ENCODE peak calls at places on chromosomes 4 and X, in four cellular contexts. S, A, V and J are unnamed samples.

GRCh38 chrX:135086197-135086854 is 34.0 kb downstream of the ETDB start:
- DNase-seq in S (no peak), A (peak; percentile 59), V (peak; percentile 51), J (peak; percentile 83)

GRCh38 chr4:127446309-127446708 is 186.4 kb upstream of the INTU start:
- DNase-seq in S (no peak), A (no peak), V (no peak), J (no peak)

GRCh38 chr4:102610476-102610875 is 109.3 kb downstream of the NFKB1 start:
- DNase-seq in S (no peak), A (no peak), V (no peak), J (no peak)

GRCh38 chrX:44228621-44229020 is 114.9 kb downstream of the EFHC2 start:
- DNase-seq in S (no peak), A (no peak), V (no peak), J (no peak)

GRCh38 chrX:24387724-24388123 is 27.3 kb downstream of the SUPT20HL1 start:
- DNase-seq in S (no peak), A (no peak), V (no peak), J (no peak)

GRCh38 chr4:153427363-153428071 is 38.6 kb upstream of the TMEM131L start:
- DNase-seq in S (no peak), A (no peak), V (peak; percentile 77), J (no peak)

GRCh38 chr4:150010525-150011126 is 67.6 kb upstream of the DCLK2 start:
- DNase-seq in S (no peak), A (peak; percentile 69), V (peak; percentile 71), J (peak; percentile 58)

GRCh38 chr4:55554453-55555030 is 7.8 kb upstream of the CLOCK start:
- DNase-seq in S (no peak), A (peak; percentile 55), V (peak; percentile 46), J (peak; percentile 32)

GRCh38 chrX:34379891-34380290 is 247.8 kb upstream of the FAM47A start:
- DNase-seq in S (no peak), A (no peak), V (no peak), J (no peak)

GRCh38 chr4:125956281-125956680 is 641.5 kb downstream of the FAT4 start:
- DNase-seq in S (no peak), A (no peak), V (no peak), J (no peak)

GRCh38 chr4:77697860-77698599 is 92.4 kb downstream of the CXCL13 start:
- DNase-seq in S (no peak), A (peak; percentile 89), V (peak; percentile 68), J (no peak)

GRCh38 chrX:40244980-40245379 is 147.2 kb upstream of the BCOR start:
- DNase-seq in S (no peak), A (peak; percentile 77), V (peak; percentile 44), J (no peak)

GRCh38 chrX:24574743-24575142 is 72.4 kb downstream of the PCYT1B start:
- DNase-seq in S (no peak), A (no peak), V (no peak), J (peak; percentile 47)

GRCh38 chr4:61445374-61446063 is 245.4 kb downstream of the ADGRL3 start:
- DNase-seq in S (no peak), A (no peak), V (no peak), J (no peak)

GRCh38 chr4:149029056-149029651 is 586.9 kb upstream of the NR3C2 start:
- DNase-seq in S (no peak), A (peak; percentile 70), V (peak; percentile 2), J (no peak)

GRCh38 chrX:46325312-46325877 is 219.8 kb downstream of the ZNF674 start:
- DNase-seq in S (no peak), A (peak; percentile 69), V (peak; percentile 92), J (no peak)

GRCh38 chr4:27318740-27319139 is 458.1 kb downstream of the STIM2 start:
- DNase-seq in S (no peak), A (no peak), V (no peak), J (no peak)

GRCh38 chr4:158374318-158374717 is 147.4 kb upstream of the RXFP1 start:
- DNase-seq in S (no peak), A (no peak), V (no peak), J (no peak)

GRCh38 chr4:123748806-123749205 is 352.2 kb downstream of the SPRY1 start:
- DNase-seq in S (no peak), A (no peak), V (no peak), J (no peak)

GRCh38 chrX:115226929-115227328 is 7.0 kb downstream of the LRCH2 start:
- DNase-seq in S (no peak), A (peak; percentile 17), V (peak; percentile 9), J (peak; percentile 62)

GRCh38 chr4:121072080-121072835 is at the start of gene NDNF:
- DNase-seq in S (peak; percentile 21), A (peak; percentile 12), V (peak; percentile 50), J (peak; percentile 78)

GRCh38 chrX:38045697-38046096 is 39.3 kb downstream of the SYTL5 start:
- DNase-seq in S (no peak), A (no peak), V (peak; percentile 39), J (no peak)

GRCh38 chrX:149829751-149830191 is 48.0 kb downstream of the MAGEA9 start:
- DNase-seq in S (no peak), A (no peak), V (peak; percentile 77), J (no peak)

GRCh38 chr4:27315625-27316024 is 455.0 kb downstream of the STIM2 start:
- DNase-seq in S (no peak), A (no peak), V (no peak), J (no peak)

GRCh38 chr4:74267998-74268606 is 40.2 kb upstream of the EPGN start:
- DNase-seq in S (no peak), A (peak; percentile 14), V (peak; percentile 86), J (peak; percentile 42)

GRCh38 chr4:7957113-7957656 is 17.5 kb upstream of the AFAP1 start:
- DNase-seq in S (no peak), A (peak; percentile 83), V (no peak), J (no peak)

GRCh38 chr4:114028071-114028470 is 48.6 kb upstream of the ARSJ start:
- DNase-seq in S (no peak), A (peak; percentile 92), V (no peak), J (no peak)

GRCh38 chrX:75273483-75273882 is 402 bp upstream of the UPRT start:
- DNase-seq in S (no peak), A (no peak), V (no peak), J (no peak)

GRCh38 chr4:145179201-145179860 is 1.1 kb downstream of the OTUD4 start:
- DNase-seq in S (peak; percentile 55), A (peak; percentile 69), V (peak; percentile 62), J (peak; percentile 88)

GRCh38 chr4:34182346-34182745 is 2062.0 kb downstream of the ARAP2 start:
- DNase-seq in S (no peak), A (no peak), V (peak; percentile 48), J (no peak)

GRCh38 chrX:120463241-120463640 is 5.9 kb downstream of the LAMP2 start:
- DNase-seq in S (no peak), A (peak; percentile 56), V (peak; percentile 37), J (no peak)

GRCh38 chr4:177118596-177118995 is 191.1 kb upstream of the NEIL3 start:
- DNase-seq in S (no peak), A (no peak), V (peak; percentile 99), J (no peak)

DNA sequence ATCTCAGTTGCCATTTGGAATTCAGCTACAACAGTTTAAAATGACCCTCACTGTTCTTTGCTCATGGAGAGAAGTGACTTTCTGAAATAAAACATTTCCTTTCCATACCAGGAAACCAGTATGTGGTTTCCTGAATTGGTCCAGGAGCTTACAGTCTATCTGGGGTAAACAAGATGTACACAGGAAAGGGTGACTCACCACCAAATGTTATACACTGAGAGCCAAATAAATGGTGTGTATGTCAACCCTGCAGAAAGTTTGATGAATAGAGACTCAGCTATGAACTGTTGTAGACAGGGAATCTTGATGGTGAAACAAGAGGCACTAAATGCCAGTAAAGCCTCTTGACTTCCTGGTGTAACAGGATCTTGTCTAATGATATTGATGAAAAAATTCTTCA is 100.4 kb downstream of the HS6ST2 start:
- DNase-seq in S (no peak), A (peak; percentile 78), V (peak; percentile 6), J (peak; percentile 24)
- H3K27me3 ChIP-seq in S (no peaks in the 10 kb centered on the region), A (no peaks in the 10 kb centered on the region), V (no peaks in the 10 kb centered on the region), J (no peaks in the 10 kb centered on the region)

DNA sequence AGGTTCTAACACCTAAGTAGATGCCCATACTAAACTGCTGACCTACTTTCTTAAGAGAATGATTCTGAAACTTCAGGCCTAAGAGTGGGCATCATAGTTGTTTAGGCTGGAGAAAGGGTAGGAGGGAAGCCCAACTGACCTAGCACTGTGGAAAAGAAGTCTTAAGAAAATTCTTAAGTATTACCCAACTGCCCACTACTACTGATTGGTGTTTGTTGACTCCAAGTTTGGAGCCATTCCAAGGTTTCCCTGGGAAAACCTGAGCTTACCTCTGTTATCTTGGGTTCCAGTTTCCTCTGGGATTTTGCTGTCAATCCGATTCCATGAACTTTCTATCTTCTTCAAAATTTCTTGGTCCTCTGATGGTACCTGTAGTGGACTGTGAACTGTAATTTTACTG is 23.9 kb downstream of the ANKRD17 start:
- DNase-seq in S (no peak), A (no peak), V (no peak), J (no peak)
- H3K36me3 ChIP-seq in S (no peaks in the 10 kb centered on the region), A (peaks cover 6% of the 10 kb centered on the region), V (no peaks in the 10 kb centered on the region), J (no peaks in the 10 kb centered on the region)

DNA sequence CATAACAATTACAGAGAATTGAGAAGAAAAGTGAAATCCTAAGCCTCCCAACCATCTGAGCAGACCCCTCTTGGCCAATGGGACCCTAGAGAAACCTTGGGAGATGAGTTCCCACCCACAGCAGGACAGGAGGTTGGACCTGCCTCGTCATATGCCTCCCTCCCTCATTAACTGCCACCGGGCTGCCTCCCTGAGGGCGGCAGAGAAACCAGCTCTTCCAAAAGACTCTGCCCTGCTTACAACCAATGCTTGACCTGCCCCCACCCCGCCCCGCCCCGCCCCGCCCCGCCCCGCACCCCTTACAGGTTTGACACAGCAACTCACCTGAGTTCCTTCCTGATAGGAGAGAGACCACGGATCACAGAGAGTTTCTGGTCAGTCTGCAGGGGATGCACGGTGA is 86.1 kb downstream of the ADRA2C start:
- DNase-seq in S (no peak), A (no peak), V (no peak), J (no peak)
- H3K27me3 ChIP-seq in S (no peaks in the 10 kb centered on the region), A (no peaks in the 10 kb centered on the region), V (no peaks in the 10 kb centered on the region), J (peaks cover 81% of the 10 kb centered on the region)

DNA sequence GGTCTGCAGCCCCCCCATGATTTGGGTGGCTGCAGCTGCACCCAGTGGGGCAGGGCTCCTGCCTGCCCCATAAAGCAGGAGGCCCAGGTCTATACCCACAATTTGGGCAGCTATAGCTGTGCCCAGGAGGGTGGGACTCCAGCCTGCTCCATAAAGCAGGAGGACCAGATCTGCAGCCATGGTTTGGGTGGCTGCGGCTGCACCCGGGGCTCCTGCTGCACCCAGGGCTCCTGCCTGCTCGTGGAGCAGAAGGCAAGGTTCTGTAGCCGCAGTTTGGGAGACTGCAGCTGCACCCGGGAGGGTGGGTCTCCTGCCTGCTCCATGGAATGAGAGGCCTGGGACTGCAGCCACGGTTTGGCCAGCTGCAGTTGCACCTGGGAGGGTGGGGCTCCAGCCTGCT is 81.1 kb downstream of the ATRX start:
- DNase-seq in S (no peak), A (no peak), V (no peak), J (no peak)
- H3K36me3 ChIP-seq in S (no peaks in the 10 kb centered on the region), A (no peaks in the 10 kb centered on the region), V (no peaks in the 10 kb centered on the region), J (no peaks in the 10 kb centered on the region)

DNA sequence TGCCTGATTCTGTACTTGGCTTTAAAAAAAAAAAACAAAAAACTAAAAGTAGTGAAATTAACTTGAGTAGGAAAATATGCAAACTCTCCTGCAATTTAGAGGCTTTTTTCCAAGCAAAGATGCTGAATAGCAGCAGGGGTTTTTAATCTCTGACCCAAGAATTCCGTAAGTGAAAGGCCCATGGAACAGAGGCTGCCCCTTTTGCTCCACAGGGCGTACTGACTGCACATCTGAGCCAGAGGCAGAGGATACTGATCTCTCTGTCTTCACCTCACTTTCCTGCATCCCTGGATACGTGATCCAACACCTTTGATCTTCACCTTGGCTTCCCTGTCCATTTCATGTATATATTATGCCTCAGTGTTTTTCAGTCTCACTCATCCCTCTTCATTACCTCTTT is 3.9 kb downstream of the FAM149A start:
- DNase-seq in S (no peak), A (no peak), V (no peak), J (no peak)
- H3K27me3 ChIP-seq in S (no peaks in the 10 kb centered on the region), A (peaks cover 22% of the 10 kb centered on the region), V (peaks cover 14% of the 10 kb centered on the region), J (no peaks in the 10 kb centered on the region)